ENCODE peak calls at places on chromosomes 13 and 19, in nine cellular contexts. One of them, this sample, is unnamed.

GRCh38 chr13:105814219-105814901 is 721.1 kb downstream of the EFNB2 start:
- DNase-seq in stimulated activated naive CD8-positive, alpha-beta T cell treated with anti-CD3 and anti-CD28 coated beads, Interleukin-15, Interleukin-2, amounts not matched to agents 100 U/mL and 50 U/mL, for 24 hours: no peak
- DNase-seq in SHP77 treated with DMSO at 0.1 percent for 48 hours: no peak
- DNase-seq in B cell: no peak
- DNase-seq in glutamatergic neuron: no peak
- DNase-seq in fibroblast of the aortic adventitia: no peak
- DNase-seq in WTC11: no peak
- DNase-seq in stimulated activated CD4-positive, alpha-beta T cell treated with anti-CD3 and anti-CD28 coated beads, TNF-alpha, amount 100 ng/mL, for 24 hours: no peak
- DNase-seq in C1 segment of cervical spinal cord: no peak
- DNase-seq in this sample: no peak

GRCh38 chr13:76791290-76791664 is 94.9 kb downstream of the KCTD12 start:
- DNase-seq in stimulated activated CD4-positive, alpha-beta T cell treated with anti-CD3 and anti-CD28 coated beads, TNF-alpha, amount 100 ng/mL, for 24 hours: no peak
- DNase-seq in B cell: no peak
- DNase-seq in C1 segment of cervical spinal cord: no peak
- DNase-seq in fibroblast of the aortic adventitia: no peak
- DNase-seq in SHP77 treated with DMSO at 0.1 percent for 48 hours: peak
- DNase-seq in WTC11: no peak
- DNase-seq in glutamatergic neuron: no peak
- DNase-seq in stimulated activated naive CD8-positive, alpha-beta T cell treated with anti-CD3 and anti-CD28 coated beads, Interleukin-15, Interleukin-2, amounts not matched to agents 100 U/mL and 50 U/mL, for 24 hours: no peak
- DNase-seq in this sample: no peak

GRCh38 chr19:39032164-39032918 is at the start of gene FBXO27:
- DNase-seq in stimulated activated naive CD8-positive, alpha-beta T cell treated with anti-CD3 and anti-CD28 coated beads, Interleukin-15, Interleukin-2, amounts not matched to agents 100 U/mL and 50 U/mL, for 24 hours: peak
- DNase-seq in SHP77 treated with DMSO at 0.1 percent for 48 hours: no peak
- DNase-seq in fibroblast of the aortic adventitia: no peak
- DNase-seq in WTC11: peak
- DNase-seq in B cell: peak
- DNase-seq in stimulated activated CD4-positive, alpha-beta T cell treated with anti-CD3 and anti-CD28 coated beads, TNF-alpha, amount 100 ng/mL, for 24 hours: no peak
- DNase-seq in glutamatergic neuron: peak
- DNase-seq in C1 segment of cervical spinal cord: no peak
- DNase-seq in this sample: peak

GRCh38 chr13:64371461-64371860 is 2858.7 kb downstream of the PCDH9 start:
- DNase-seq in C1 segment of cervical spinal cord: no peak
- DNase-seq in SHP77 treated with DMSO at 0.1 percent for 48 hours: no peak
- DNase-seq in WTC11: no peak
- DNase-seq in B cell: no peak
- DNase-seq in fibroblast of the aortic adventitia: no peak
- DNase-seq in stimulated activated naive CD8-positive, alpha-beta T cell treated with anti-CD3 and anti-CD28 coated beads, Interleukin-15, Interleukin-2, amounts not matched to agents 100 U/mL and 50 U/mL, for 24 hours: no peak
- DNase-seq in glutamatergic neuron: no peak
- DNase-seq in stimulated activated CD4-positive, alpha-beta T cell treated with anti-CD3 and anti-CD28 coated beads, TNF-alpha, amount 100 ng/mL, for 24 hours: no peak
- DNase-seq in this sample: no peak

GRCh38 chr13:51714663-51715168 is 89.2 kb downstream of the DHRS12 start:
- DNase-seq in stimulated activated naive CD8-positive, alpha-beta T cell treated with anti-CD3 and anti-CD28 coated beads, Interleukin-15, Interleukin-2, amounts not matched to agents 100 U/mL and 50 U/mL, for 24 hours: no peak
- DNase-seq in stimulated activated CD4-positive, alpha-beta T cell treated with anti-CD3 and anti-CD28 coated beads, TNF-alpha, amount 100 ng/mL, for 24 hours: no peak
- DNase-seq in B cell: no peak
- DNase-seq in C1 segment of cervical spinal cord: no peak
- DNase-seq in SHP77 treated with DMSO at 0.1 percent for 48 hours: no peak
- DNase-seq in glutamatergic neuron: no peak
- DNase-seq in fibroblast of the aortic adventitia: peak
- DNase-seq in WTC11: no peak
- DNase-seq in this sample: no peak

GRCh38 chr19:51726049-51726448 is 2.3 kb upstream of the HAS1 start:
- DNase-seq in stimulated activated naive CD8-positive, alpha-beta T cell treated with anti-CD3 and anti-CD28 coated beads, Interleukin-15, Interleukin-2, amounts not matched to agents 100 U/mL and 50 U/mL, for 24 hours: no peak
- DNase-seq in stimulated activated CD4-positive, alpha-beta T cell treated with anti-CD3 and anti-CD28 coated beads, TNF-alpha, amount 100 ng/mL, for 24 hours: no peak
- DNase-seq in fibroblast of the aortic adventitia: peak
- DNase-seq in glutamatergic neuron: no peak
- DNase-seq in SHP77 treated with DMSO at 0.1 percent for 48 hours: no peak
- DNase-seq in C1 segment of cervical spinal cord: peak
- DNase-seq in B cell: no peak
- DNase-seq in WTC11: peak
- DNase-seq in this sample: no peak

GRCh38 chr19:46716672-46717033 is 261 bp downstream of the PRKD2 start:
- DNase-seq in fibroblast of the aortic adventitia: no peak
- DNase-seq in WTC11: no peak
- DNase-seq in SHP77 treated with DMSO at 0.1 percent for 48 hours: no peak
- DNase-seq in stimulated activated naive CD8-positive, alpha-beta T cell treated with anti-CD3 and anti-CD28 coated beads, Interleukin-15, Interleukin-2, amounts not matched to agents 100 U/mL and 50 U/mL, for 24 hours: peak
- DNase-seq in B cell: peak
- DNase-seq in stimulated activated CD4-positive, alpha-beta T cell treated with anti-CD3 and anti-CD28 coated beads, TNF-alpha, amount 100 ng/mL, for 24 hours: no peak
- DNase-seq in glutamatergic neuron: no peak
- DNase-seq in C1 segment of cervical spinal cord: no peak
- DNase-seq in this sample: no peak

GRCh38 chr19:38517321-38517720 is 83.8 kb downstream of the RYR1 start:
- DNase-seq in B cell: no peak
- DNase-seq in WTC11: no peak
- DNase-seq in glutamatergic neuron: no peak
- DNase-seq in C1 segment of cervical spinal cord: no peak
- DNase-seq in stimulated activated naive CD8-positive, alpha-beta T cell treated with anti-CD3 and anti-CD28 coated beads, Interleukin-15, Interleukin-2, amounts not matched to agents 100 U/mL and 50 U/mL, for 24 hours: no peak
- DNase-seq in SHP77 treated with DMSO at 0.1 percent for 48 hours: no peak
- DNase-seq in stimulated activated CD4-positive, alpha-beta T cell treated with anti-CD3 and anti-CD28 coated beads, TNF-alpha, amount 100 ng/mL, for 24 hours: no peak
- DNase-seq in fibroblast of the aortic adventitia: no peak
- DNase-seq in this sample: peak

GRCh38 chr13:77751513-77752456 is 54.3 kb downstream of the SLAIN1 start:
- DNase-seq in SHP77 treated with DMSO at 0.1 percent for 48 hours: peak
- DNase-seq in stimulated activated naive CD8-positive, alpha-beta T cell treated with anti-CD3 and anti-CD28 coated beads, Interleukin-15, Interleukin-2, amounts not matched to agents 100 U/mL and 50 U/mL, for 24 hours: peak
- DNase-seq in fibroblast of the aortic adventitia: peak
- DNase-seq in C1 segment of cervical spinal cord: no peak
- DNase-seq in WTC11: peak
- DNase-seq in stimulated activated CD4-positive, alpha-beta T cell treated with anti-CD3 and anti-CD28 coated beads, TNF-alpha, amount 100 ng/mL, for 24 hours: peak
- DNase-seq in B cell: peak
- DNase-seq in glutamatergic neuron: no peak
- DNase-seq in this sample: no peak

GRCh38 chr19:8367327-8368001 is 3.5 kb downstream of the ANGPTL4 start:
- DNase-seq in glutamatergic neuron: peak
- DNase-seq in stimulated activated CD4-positive, alpha-beta T cell treated with anti-CD3 and anti-CD28 coated beads, TNF-alpha, amount 100 ng/mL, for 24 hours: no peak
- DNase-seq in WTC11: peak
- DNase-seq in C1 segment of cervical spinal cord: peak
- DNase-seq in SHP77 treated with DMSO at 0.1 percent for 48 hours: peak
- DNase-seq in fibroblast of the aortic adventitia: peak
- DNase-seq in B cell: peak
- DNase-seq in stimulated activated naive CD8-positive, alpha-beta T cell treated with anti-CD3 and anti-CD28 coated beads, Interleukin-15, Interleukin-2, amounts not matched to agents 100 U/mL and 50 U/mL, for 24 hours: no peak
- DNase-seq in this sample: peak

GRCh38 chr19:58311345-58311744 is 6.2 kb downstream of the ERVK3-1 start:
- DNase-seq in SHP77 treated with DMSO at 0.1 percent for 48 hours: no peak
- DNase-seq in stimulated activated naive CD8-positive, alpha-beta T cell treated with anti-CD3 and anti-CD28 coated beads, Interleukin-15, Interleukin-2, amounts not matched to agents 100 U/mL and 50 U/mL, for 24 hours: no peak
- DNase-seq in B cell: no peak
- DNase-seq in C1 segment of cervical spinal cord: no peak
- DNase-seq in WTC11: no peak
- DNase-seq in stimulated activated CD4-positive, alpha-beta T cell treated with anti-CD3 and anti-CD28 coated beads, TNF-alpha, amount 100 ng/mL, for 24 hours: no peak
- DNase-seq in fibroblast of the aortic adventitia: no peak
- DNase-seq in glutamatergic neuron: no peak
- DNase-seq in this sample: no peak

GRCh38 chr13:83216521-83217245 is 665.6 kb downstream of the SLITRK1 start:
- DNase-seq in stimulated activated CD4-positive, alpha-beta T cell treated with anti-CD3 and anti-CD28 coated beads, TNF-alpha, amount 100 ng/mL, for 24 hours: no peak
- DNase-seq in B cell: no peak
- DNase-seq in glutamatergic neuron: no peak
- DNase-seq in stimulated activated naive CD8-positive, alpha-beta T cell treated with anti-CD3 and anti-CD28 coated beads, Interleukin-15, Interleukin-2, amounts not matched to agents 100 U/mL and 50 U/mL, for 24 hours: no peak
- DNase-seq in fibroblast of the aortic adventitia: no peak
- DNase-seq in SHP77 treated with DMSO at 0.1 percent for 48 hours: no peak
- DNase-seq in C1 segment of cervical spinal cord: no peak
- DNase-seq in WTC11: no peak
- DNase-seq in this sample: no peak

GRCh38 chr13:27034678-27035111 is 136.9 kb downstream of the USP12 start:
- DNase-seq in SHP77 treated with DMSO at 0.1 percent for 48 hours: no peak
- DNase-seq in B cell: no peak
- DNase-seq in stimulated activated naive CD8-positive, alpha-beta T cell treated with anti-CD3 and anti-CD28 coated beads, Interleukin-15, Interleukin-2, amounts not matched to agents 100 U/mL and 50 U/mL, for 24 hours: no peak
- DNase-seq in WTC11: peak
- DNase-seq in stimulated activated CD4-positive, alpha-beta T cell treated with anti-CD3 and anti-CD28 coated beads, TNF-alpha, amount 100 ng/mL, for 24 hours: no peak
- DNase-seq in C1 segment of cervical spinal cord: no peak
- DNase-seq in glutamatergic neuron: no peak
- DNase-seq in fibroblast of the aortic adventitia: no peak
- DNase-seq in this sample: no peak

This sample was measured in left lung.